ENCODE peak calls at places on chromosomes 11 and 22, in seven cellular contexts. L is NCI-H69; O is amniotic stem cell; E is aorta; K is CD8-positive, alpha-beta memory T cell; W is Calu3; T is NCI-H510A treated with DMSO at 0.1 percent for 48 hours. Q is an unnamed sample.

GRCh38 chr11:104852811-104853210 is 45.4 kb downstream of the CASP12 start:
- DNase-seq in T (no peak), K (no peak), W (no peak), L (no peak), E (no peak), O (no peak), Q (no peak)

GRCh38 chr11:58926695-58927094 is 12.6 kb upstream of the GLYATL1 start:
- DNase-seq in K (no peak), T (no peak), L (peak; percentile 29), E (no peak), O (no peak), W (no peak), Q (no peak)

GRCh38 chr22:31508536-31508935 is 12.2 kb downstream of the SFI1 start:
- DNase-seq in O (no peak), W (no peak), T (no peak), L (no peak), K (no peak), E (no peak), Q (no peak)

GRCh38 chr11:35334385-35335090 is 84.8 kb downstream of the SLC1A2 start:
- DNase-seq in L (peak; percentile 90), W (no peak), O (no peak), E (no peak), K (no peak), T (peak; percentile 8), Q (no peak)

GRCh38 chr22:28018461-28018927 is 99.4 kb upstream of the PITPNB start:
- DNase-seq in L (peak; percentile 61), E (peak; percentile 53), K (no peak), O (no peak), W (no peak), T (no peak), Q (no peak)

GRCh38 chr11:31560842-31561476 is 51.4 kb downstream of the ELP4 start:
- DNase-seq in T (no peak), K (no peak), L (peak; percentile 37), E (no peak), O (no peak), W (no peak), Q (no peak)

GRCh38 chr11:46333129-46333947 is 13.9 kb upstream of the DGKZ start:
- DNase-seq in E (no peak), K (peak; percentile 54), L (peak; percentile 80), W (no peak), O (no peak), T (no peak), Q (no peak)

GRCh38 chr22:40194656-40195055 is 16.9 kb downstream of the TNRC6B start:
- DNase-seq in T (no peak), W (no peak), L (no peak), K (no peak), E (no peak), O (no peak), Q (no peak)

GRCh38 chr11:12134239-12134590 is 23.8 kb downstream of the MICAL2 start:
- DNase-seq in O (no peak), T (no peak), L (no peak), E (no peak), W (no peak), K (no peak), Q (no peak)

GRCh38 chr11:83713701-83714100 is 427.5 kb upstream of the CCDC90B start:
- DNase-seq in T (no peak), L (peak; percentile 27), K (no peak), E (no peak), W (no peak), O (no peak), Q (no peak)

GRCh38 chr22:21635771-21636510 is 3.4 kb downstream of the CCDC116 start:
- DNase-seq in E (no peak), W (no peak), T (no peak), O (no peak), L (no peak), K (no peak), Q (no peak)

GRCh38 chr11:65419460-65419772 is 3.2 kb upstream of the NEAT1 start:
- DNase-seq in O (no peak), T (no peak), E (peak; percentile 79), K (no peak), L (no peak), W (no peak), Q (no peak)

GRCh38 chr11:45543808-45544422 is 121.5 kb downstream of the CHST1 start:
- DNase-seq in K (no peak), E (no peak), T (no peak), O (no peak), W (peak; percentile 7), L (no peak), Q (no peak)

GRCh38 chr11:117573326-117573725 is 223.7 kb downstream of the DSCAML1 start:
- DNase-seq in O (no peak), K (no peak), T (no peak), W (no peak), E (no peak), L (no peak), Q (no peak)

GRCh38 chr11:11179239-11179638 is 173.8 kb downstream of the CSNK2A3 start:
- DNase-seq in T (no peak), W (peak; percentile 36), L (peak; percentile 67), O (peak; percentile 78), E (no peak), K (no peak), Q (no peak)